ENCODE peak calls at places on chromosomes 5 and 9, in seven cellular contexts. X is glomerular endothelial cell, P is nephron progenitor cell, N is HCEC 1CT, F is A549, U is NCI-H2029 treated with DMSO at 0.1 percent for 48 hours, E is GM13977. I is an unnamed sample.

GRCh38 chr5:80688648-80689420 is 34.1 kb upstream of the DHFR start:
- DNase-seq in X (no peak), P (no peak), N (no peak), F (no peak), U (no peak), E (no peak), I (no peak)

GRCh38 chr9:104386425-104387069 is 117.5 kb upstream of the OR13F1 start:
- DNase-seq in X (no peak), P (no peak), N (peak), F (peak), U (peak), E (peak), I (no peak)

GRCh38 chr5:167720201-167720600 is 571.2 kb upstream of the WWC1 start:
- DNase-seq in X (no peak), P (no peak), N (peak), F (no peak), U (no peak), E (no peak), I (no peak)

GRCh38 chr9:109755040-109755439 is 25.0 kb upstream of the PALM2AKAP2 start:
- DNase-seq in X (no peak), P (no peak), N (no peak), F (no peak), U (no peak), E (no peak), I (no peak)

GRCh38 chr5:88671808-88672499 is 211.0 kb downstream of the MEF2C start:
- DNase-seq in X (no peak), P (no peak), N (no peak), F (no peak), U (no peak), E (no peak), I (no peak)

GRCh38 chr9:126667190-126668055 is 53.7 kb downstream of the LMX1B start:
- DNase-seq in X (no peak), P (no peak), N (no peak), F (no peak), U (peak), E (no peak), I (no peak)

GRCh38 chr5:126449751-126450271 is 26.6 kb downstream of the GRAMD2B start:
- DNase-seq in X (no peak), P (no peak), N (peak), F (no peak), U (no peak), E (peak), I (no peak)

GRCh38 chr5:82018462-82018861 is 46.6 kb downstream of the ATG10 start:
- DNase-seq in X (no peak), P (no peak), N (no peak), F (peak), U (no peak), E (no peak), I (no peak)

GRCh38 chr9:68998812-68999211 is 15.1 kb downstream of the PRKACG start:
- DNase-seq in X (no peak), P (peak), N (no peak), F (no peak), U (no peak), E (no peak), I (no peak)

GRCh38 chr5:86971034-86971511 is 296.6 kb upstream of the RASA1 start:
- DNase-seq in X (no peak), P (no peak), N (peak), F (peak), U (no peak), E (peak), I (no peak)

GRCh38 chr9:127353882-127354281 is 43.1 kb upstream of the SLC2A8 start:
- DNase-seq in X (no peak), P (no peak), N (no peak), F (no peak), U (no peak), E (no peak), I (no peak)

GRCh38 chr5:172414618-172415599 is 39.4 kb downstream of the SH3PXD2B start:
- DNase-seq in X (no peak), P (no peak), N (no peak), F (no peak), U (no peak), E (no peak), I (no peak)

GRCh38 chr5:56003633-56004032 is 8.9 kb upstream of the IL6ST start:
- DNase-seq in X (no peak), P (no peak), N (peak), F (no peak), U (peak), E (no peak), I (no peak)

GRCh38 chr5:88675159-88675757 is 207.7 kb downstream of the MEF2C start:
- DNase-seq in X (no peak), P (no peak), N (no peak), F (no peak), U (peak), E (no peak), I (no peak)